ENCODE peak calls at places on chromosomes 16 and 17, in six cellular contexts. One of them, this sample, is unnamed.

GRCh38 chr17:41329279-41329925 is 13.9 kb upstream of the KRTAP17-1 start:
- DNase-seq in CD4-positive, alpha-beta memory T cell: no peak
- DNase-seq in cardiac muscle cell: peak; percentile 48
- DNase-seq in BE2C: peak; percentile 63
- DNase-seq in HAP-1: no peak
- DNase-seq in SK-N-SH: peak; percentile 70
- DNase-seq in this sample: no peak

GRCh38 chr16:64864232-64864803 is 257.5 kb downstream of the CDH11 start:
- DNase-seq in CD4-positive, alpha-beta memory T cell: no peak
- DNase-seq in cardiac muscle cell: peak; percentile 74
- DNase-seq in BE2C: no peak
- DNase-seq in HAP-1: no peak
- DNase-seq in SK-N-SH: no peak
- DNase-seq in this sample: no peak

GRCh38 chr17:62818491-62818890 is 10.4 kb upstream of the MARCHF10 start:
- DNase-seq in CD4-positive, alpha-beta memory T cell: no peak
- DNase-seq in cardiac muscle cell: no peak
- DNase-seq in BE2C: no peak
- DNase-seq in HAP-1: no peak
- DNase-seq in SK-N-SH: no peak
- DNase-seq in this sample: no peak

GRCh38 chr17:58189436-58190146 is 2.9 kb upstream of the EPX start:
- DNase-seq in CD4-positive, alpha-beta memory T cell: no peak
- DNase-seq in cardiac muscle cell: peak; percentile 89
- DNase-seq in BE2C: no peak
- DNase-seq in HAP-1: no peak
- DNase-seq in SK-N-SH: peak; percentile 30
- DNase-seq in this sample: no peak

GRCh38 chr16:69073181-69073669 is 32.2 kb upstream of the HAS3 start:
- DNase-seq in CD4-positive, alpha-beta memory T cell: no peak
- DNase-seq in cardiac muscle cell: peak; percentile 80
- DNase-seq in BE2C: no peak
- DNase-seq in HAP-1: no peak
- DNase-seq in SK-N-SH: no peak
- DNase-seq in this sample: no peak

GRCh38 chr17:62919388-62919787 is 46.6 kb upstream of the TANC2 start:
- DNase-seq in CD4-positive, alpha-beta memory T cell: no peak
- DNase-seq in cardiac muscle cell: no peak
- DNase-seq in BE2C: no peak
- DNase-seq in HAP-1: no peak
- DNase-seq in SK-N-SH: no peak
- DNase-seq in this sample: no peak

GRCh38 chr17:61000911-61001310 is 323.3 kb downstream of the BCAS3 start:
- DNase-seq in CD4-positive, alpha-beta memory T cell: no peak
- DNase-seq in cardiac muscle cell: peak; percentile 64
- DNase-seq in BE2C: no peak
- DNase-seq in HAP-1: no peak
- DNase-seq in SK-N-SH: no peak
- DNase-seq in this sample: no peak

GRCh38 chr17:35080536-35080935 is 17.0 kb upstream of the RFFL start:
- DNase-seq in CD4-positive, alpha-beta memory T cell: no peak
- DNase-seq in cardiac muscle cell: no peak
- DNase-seq in BE2C: no peak
- DNase-seq in HAP-1: no peak
- DNase-seq in SK-N-SH: no peak
- DNase-seq in this sample: no peak

GRCh38 chr17:71342726-71343125 is 778.1 kb upstream of the SOX9 start:
- DNase-seq in CD4-positive, alpha-beta memory T cell: no peak
- DNase-seq in cardiac muscle cell: no peak
- DNase-seq in BE2C: no peak
- DNase-seq in HAP-1: no peak
- DNase-seq in SK-N-SH: no peak
- DNase-seq in this sample: no peak

GRCh38 chr17:66403846-66404597 is 101.6 kb downstream of the PRKCA start:
- DNase-seq in CD4-positive, alpha-beta memory T cell: no peak
- DNase-seq in cardiac muscle cell: peak; percentile 31
- DNase-seq in BE2C: no peak
- DNase-seq in HAP-1: no peak
- DNase-seq in SK-N-SH: no peak
- DNase-seq in this sample: no peak
- H3K4me1 ChIP-seq in CD4-positive, alpha-beta memory T cell: peaks cover 92% of the 10 kb centered on the region
- H3K4me1 ChIP-seq in cardiac muscle cell: no peaks in the 10 kb centered on the region
- H3K4me1 ChIP-seq in BE2C: peaks cover 9% of the 10 kb centered on the region
- H3K4me1 ChIP-seq in HAP-1: peaks cover 11% of the 10 kb centered on the region
- H3K4me1 ChIP-seq in SK-N-SH: peaks cover 53% of the 10 kb centered on the region
- H3K4me1 ChIP-seq in this sample: peaks cover 35% of the 10 kb centered on the region

GRCh38 chr16:87851141-87851587 is 18.1 kb downstream of the SLC7A5 start:
- DNase-seq in CD4-positive, alpha-beta memory T cell: no peak
- DNase-seq in cardiac muscle cell: no peak
- DNase-seq in BE2C: no peak
- DNase-seq in HAP-1: no peak
- DNase-seq in SK-N-SH: no peak
- DNase-seq in this sample: no peak
- H3K4me1 ChIP-seq in CD4-positive, alpha-beta memory T cell: peaks cover 37% of the 10 kb centered on the region
- H3K4me1 ChIP-seq in cardiac muscle cell: peaks cover 28% of the 10 kb centered on the region
- H3K4me1 ChIP-seq in BE2C: peaks cover 52% of the 10 kb centered on the region
- H3K4me1 ChIP-seq in HAP-1: peaks cover 20% of the 10 kb centered on the region
- H3K4me1 ChIP-seq in SK-N-SH: peaks cover 51% of the 10 kb centered on the region
- H3K4me1 ChIP-seq in this sample: peaks cover 37% of the 10 kb centered on the region

GRCh38 chr17:28889996-28890395 is 7.5 kb downstream of the FLOT2 start:
- DNase-seq in CD4-positive, alpha-beta memory T cell: no peak
- DNase-seq in cardiac muscle cell: no peak
- DNase-seq in BE2C: no peak
- DNase-seq in HAP-1: no peak
- DNase-seq in SK-N-SH: no peak
- DNase-seq in this sample: no peak
- H3K4me1 ChIP-seq in CD4-positive, alpha-beta memory T cell: peaks cover 42% of the 10 kb centered on the region
- H3K4me1 ChIP-seq in cardiac muscle cell: peaks cover 5% of the 10 kb centered on the region
- H3K4me1 ChIP-seq in BE2C: no peaks in the 10 kb centered on the region
- H3K4me1 ChIP-seq in HAP-1: no peaks in the 10 kb centered on the region
- H3K4me1 ChIP-seq in SK-N-SH: no peaks in the 10 kb centered on the region
- H3K4me1 ChIP-seq in this sample: peaks cover 37% of the 10 kb centered on the region

DNA sequence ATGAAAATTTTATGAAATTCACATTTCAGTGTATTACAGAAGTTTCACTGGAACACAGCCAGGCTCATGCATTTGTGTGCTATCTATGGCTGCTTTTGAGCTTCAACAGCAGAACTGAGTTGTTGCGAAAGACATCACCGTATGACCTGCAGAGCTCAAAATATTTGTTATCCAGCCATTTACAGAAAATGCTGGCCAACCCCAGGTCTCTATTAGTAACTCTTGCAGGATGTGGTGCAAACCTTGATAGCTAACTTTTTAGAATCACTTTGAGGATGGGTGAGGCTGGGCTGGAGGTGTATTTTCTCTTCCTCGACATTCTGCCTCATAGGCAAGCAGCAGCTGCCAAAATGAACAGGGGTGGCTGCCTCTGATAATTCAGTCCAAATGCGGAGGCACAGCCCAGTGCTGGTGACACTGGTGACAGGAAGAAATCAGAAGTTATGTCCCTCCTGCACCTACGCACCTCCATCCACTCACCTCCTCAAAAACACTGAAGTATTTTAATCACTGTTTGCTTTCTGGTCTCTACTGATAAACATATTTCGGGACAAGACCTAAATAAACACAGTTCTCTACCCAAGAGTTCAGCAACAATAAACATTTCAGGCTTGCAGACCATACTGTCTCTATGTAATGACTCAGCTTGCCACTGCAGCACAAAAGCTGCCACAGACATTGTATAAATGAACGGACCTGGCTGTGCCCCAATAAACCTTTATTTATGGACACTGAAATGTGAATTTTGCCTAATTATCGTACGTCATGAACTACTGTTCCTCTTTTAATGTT is 28.5 kb downstream of the ARHGAP17 start:
- DNase-seq in CD4-positive, alpha-beta memory T cell: no peak
- DNase-seq in cardiac muscle cell: peak; percentile 94
- DNase-seq in BE2C: no peak
- DNase-seq in HAP-1: no peak
- DNase-seq in SK-N-SH: no peak
- DNase-seq in this sample: peak; percentile 18
- H3K4me1 ChIP-seq in CD4-positive, alpha-beta memory T cell: peaks cover 38% of the 10 kb centered on the region
- H3K4me1 ChIP-seq in cardiac muscle cell: peaks cover 23% of the 10 kb centered on the region
- H3K4me1 ChIP-seq in BE2C: peaks cover 23% of the 10 kb centered on the region
- H3K4me1 ChIP-seq in HAP-1: peaks cover 3% of the 10 kb centered on the region
- H3K4me1 ChIP-seq in SK-N-SH: peaks cover 36% of the 10 kb centered on the region
- H3K4me1 ChIP-seq in this sample: peaks cover 30% of the 10 kb centered on the region

This sample was measured in CD4-positive, CD25-positive, alpha-beta regulatory T cell.